ENCODE peak calls at places on chromosomes 5 and 9, in nine cellular contexts. One of them, this sample, is unnamed.

GRCh38 chr9:127847833-127848755 is 6.4 kb downstream of the ENG start:
- ATAC-seq in IMR-90: no peak
- ATAC-seq in central memory CD8-positive, alpha-beta T cell: no peak
- ATAC-seq in T-helper 17 cell: no peak
- ATAC-seq in stimulated activated effector memory CD8-positive, alpha-beta T cell treated with anti-CD3 and anti-CD28 coated beads, Interleukin-12 subunit alpha, Interleukin-12 subunit beta, amount 100 ng/mL, for 72 hours: no peak
- ATAC-seq in A549: no peak
- ATAC-seq in Right ventricle myocardium superior: no peak
- ATAC-seq in heart left ventricle: no peak
- ATAC-seq in activated CD4-positive, alpha-beta T cell treated with anti-CD3 and anti-CD28 coated beads for 36 hours: no peak
- ATAC-seq in this sample: no peak

GRCh38 chr5:61431923-61432620 is 100.0 kb downstream of the ZSWIM6 start:
- ATAC-seq in stimulated activated effector memory CD8-positive, alpha-beta T cell treated with anti-CD3 and anti-CD28 coated beads, Interleukin-12 subunit alpha, Interleukin-12 subunit beta, amount 100 ng/mL, for 72 hours: no peak
- ATAC-seq in activated CD4-positive, alpha-beta T cell treated with anti-CD3 and anti-CD28 coated beads for 36 hours: no peak
- ATAC-seq in A549: no peak
- ATAC-seq in Right ventricle myocardium superior: no peak
- ATAC-seq in T-helper 17 cell: no peak
- ATAC-seq in IMR-90: no peak
- ATAC-seq in central memory CD8-positive, alpha-beta T cell: no peak
- ATAC-seq in heart left ventricle: no peak
- ATAC-seq in this sample: no peak

GRCh38 chr5:90135979-90136378 is 273.6 kb downstream of the CETN3 start:
- ATAC-seq in A549: peak
- ATAC-seq in central memory CD8-positive, alpha-beta T cell: no peak
- ATAC-seq in heart left ventricle: no peak
- ATAC-seq in IMR-90: no peak
- ATAC-seq in Right ventricle myocardium superior: no peak
- ATAC-seq in stimulated activated effector memory CD8-positive, alpha-beta T cell treated with anti-CD3 and anti-CD28 coated beads, Interleukin-12 subunit alpha, Interleukin-12 subunit beta, amount 100 ng/mL, for 72 hours: peak
- ATAC-seq in T-helper 17 cell: no peak
- ATAC-seq in activated CD4-positive, alpha-beta T cell treated with anti-CD3 and anti-CD28 coated beads for 36 hours: no peak
- ATAC-seq in this sample: no peak

GRCh38 chr5:53355316-53355715 is 125.1 kb upstream of the FST start:
- ATAC-seq in heart left ventricle: no peak
- ATAC-seq in T-helper 17 cell: no peak
- ATAC-seq in central memory CD8-positive, alpha-beta T cell: no peak
- ATAC-seq in A549: no peak
- ATAC-seq in activated CD4-positive, alpha-beta T cell treated with anti-CD3 and anti-CD28 coated beads for 36 hours: no peak
- ATAC-seq in Right ventricle myocardium superior: no peak
- ATAC-seq in stimulated activated effector memory CD8-positive, alpha-beta T cell treated with anti-CD3 and anti-CD28 coated beads, Interleukin-12 subunit alpha, Interleukin-12 subunit beta, amount 100 ng/mL, for 72 hours: no peak
- ATAC-seq in IMR-90: peak
- ATAC-seq in this sample: no peak

GRCh38 chr5:158430166-158430828 is 571.4 kb upstream of the CLINT1 start:
- ATAC-seq in A549: no peak
- ATAC-seq in stimulated activated effector memory CD8-positive, alpha-beta T cell treated with anti-CD3 and anti-CD28 coated beads, Interleukin-12 subunit alpha, Interleukin-12 subunit beta, amount 100 ng/mL, for 72 hours: no peak
- ATAC-seq in central memory CD8-positive, alpha-beta T cell: no peak
- ATAC-seq in activated CD4-positive, alpha-beta T cell treated with anti-CD3 and anti-CD28 coated beads for 36 hours: no peak
- ATAC-seq in Right ventricle myocardium superior: peak
- ATAC-seq in heart left ventricle: no peak
- ATAC-seq in T-helper 17 cell: no peak
- ATAC-seq in IMR-90: no peak
- ATAC-seq in this sample: peak

GRCh38 chr9:136079211-136079915 is 15.7 kb downstream of the NACC2 start:
- ATAC-seq in A549: peak
- ATAC-seq in T-helper 17 cell: no peak
- ATAC-seq in activated CD4-positive, alpha-beta T cell treated with anti-CD3 and anti-CD28 coated beads for 36 hours: no peak
- ATAC-seq in stimulated activated effector memory CD8-positive, alpha-beta T cell treated with anti-CD3 and anti-CD28 coated beads, Interleukin-12 subunit alpha, Interleukin-12 subunit beta, amount 100 ng/mL, for 72 hours: no peak
- ATAC-seq in Right ventricle myocardium superior: peak
- ATAC-seq in central memory CD8-positive, alpha-beta T cell: no peak
- ATAC-seq in heart left ventricle: peak
- ATAC-seq in IMR-90: peak
- ATAC-seq in this sample: peak

GRCh38 chr9:128232811-128233428 is 29.7 kb downstream of the DNM1 start:
- ATAC-seq in IMR-90: no peak
- ATAC-seq in A549: peak
- ATAC-seq in central memory CD8-positive, alpha-beta T cell: no peak
- ATAC-seq in heart left ventricle: no peak
- ATAC-seq in T-helper 17 cell: no peak
- ATAC-seq in Right ventricle myocardium superior: peak
- ATAC-seq in activated CD4-positive, alpha-beta T cell treated with anti-CD3 and anti-CD28 coated beads for 36 hours: no peak
- ATAC-seq in stimulated activated effector memory CD8-positive, alpha-beta T cell treated with anti-CD3 and anti-CD28 coated beads, Interleukin-12 subunit alpha, Interleukin-12 subunit beta, amount 100 ng/mL, for 72 hours: no peak
- ATAC-seq in this sample: no peak

GRCh38 chr9:16221822-16222547 is 648.5 kb downstream of the BNC2 start:
- ATAC-seq in stimulated activated effector memory CD8-positive, alpha-beta T cell treated with anti-CD3 and anti-CD28 coated beads, Interleukin-12 subunit alpha, Interleukin-12 subunit beta, amount 100 ng/mL, for 72 hours: no peak
- ATAC-seq in T-helper 17 cell: no peak
- ATAC-seq in IMR-90: no peak
- ATAC-seq in Right ventricle myocardium superior: peak
- ATAC-seq in A549: no peak
- ATAC-seq in heart left ventricle: no peak
- ATAC-seq in activated CD4-positive, alpha-beta T cell treated with anti-CD3 and anti-CD28 coated beads for 36 hours: no peak
- ATAC-seq in central memory CD8-positive, alpha-beta T cell: no peak
- ATAC-seq in this sample: peak

GRCh38 chr9:128106940-128107259 is 20.6 kb downstream of the PTGES2 start:
- ATAC-seq in IMR-90: no peak
- ATAC-seq in central memory CD8-positive, alpha-beta T cell: no peak
- ATAC-seq in Right ventricle myocardium superior: no peak
- ATAC-seq in heart left ventricle: peak
- ATAC-seq in A549: no peak
- ATAC-seq in T-helper 17 cell: no peak
- ATAC-seq in activated CD4-positive, alpha-beta T cell treated with anti-CD3 and anti-CD28 coated beads for 36 hours: no peak
- ATAC-seq in stimulated activated effector memory CD8-positive, alpha-beta T cell treated with anti-CD3 and anti-CD28 coated beads, Interleukin-12 subunit alpha, Interleukin-12 subunit beta, amount 100 ng/mL, for 72 hours: no peak
- ATAC-seq in this sample: no peak

GRCh38 chr5:40150896-40151295 is 528.8 kb upstream of the PTGER4 start:
- ATAC-seq in central memory CD8-positive, alpha-beta T cell: no peak
- ATAC-seq in A549: no peak
- ATAC-seq in heart left ventricle: no peak
- ATAC-seq in T-helper 17 cell: no peak
- ATAC-seq in IMR-90: no peak
- ATAC-seq in stimulated activated effector memory CD8-positive, alpha-beta T cell treated with anti-CD3 and anti-CD28 coated beads, Interleukin-12 subunit alpha, Interleukin-12 subunit beta, amount 100 ng/mL, for 72 hours: no peak
- ATAC-seq in activated CD4-positive, alpha-beta T cell treated with anti-CD3 and anti-CD28 coated beads for 36 hours: no peak
- ATAC-seq in Right ventricle myocardium superior: no peak
- ATAC-seq in this sample: no peak

GRCh38 chr5:154899107-154899816 is 38.7 kb downstream of the GEMIN5 start:
- ATAC-seq in heart left ventricle: no peak
- ATAC-seq in T-helper 17 cell: no peak
- ATAC-seq in IMR-90: no peak
- ATAC-seq in central memory CD8-positive, alpha-beta T cell: no peak
- ATAC-seq in stimulated activated effector memory CD8-positive, alpha-beta T cell treated with anti-CD3 and anti-CD28 coated beads, Interleukin-12 subunit alpha, Interleukin-12 subunit beta, amount 100 ng/mL, for 72 hours: no peak
- ATAC-seq in Right ventricle myocardium superior: no peak
- ATAC-seq in activated CD4-positive, alpha-beta T cell treated with anti-CD3 and anti-CD28 coated beads for 36 hours: no peak
- ATAC-seq in A549: no peak
- ATAC-seq in this sample: peak

GRCh38 chr9:127950513-127951210 is 13.0 kb upstream of the DPM2 start:
- ATAC-seq in activated CD4-positive, alpha-beta T cell treated with anti-CD3 and anti-CD28 coated beads for 36 hours: no peak
- ATAC-seq in Right ventricle myocardium superior: peak
- ATAC-seq in A549: no peak
- ATAC-seq in heart left ventricle: peak
- ATAC-seq in stimulated activated effector memory CD8-positive, alpha-beta T cell treated with anti-CD3 and anti-CD28 coated beads, Interleukin-12 subunit alpha, Interleukin-12 subunit beta, amount 100 ng/mL, for 72 hours: no peak
- ATAC-seq in T-helper 17 cell: no peak
- ATAC-seq in central memory CD8-positive, alpha-beta T cell: no peak
- ATAC-seq in IMR-90: no peak
- ATAC-seq in this sample: no peak

GRCh38 chr9:105168935-105169334 is 75.5 kb upstream of the SLC44A1 start:
- ATAC-seq in stimulated activated effector memory CD8-positive, alpha-beta T cell treated with anti-CD3 and anti-CD28 coated beads, Interleukin-12 subunit alpha, Interleukin-12 subunit beta, amount 100 ng/mL, for 72 hours: no peak
- ATAC-seq in central memory CD8-positive, alpha-beta T cell: no peak
- ATAC-seq in A549: no peak
- ATAC-seq in T-helper 17 cell: no peak
- ATAC-seq in activated CD4-positive, alpha-beta T cell treated with anti-CD3 and anti-CD28 coated beads for 36 hours: no peak
- ATAC-seq in IMR-90: peak
- ATAC-seq in heart left ventricle: peak
- ATAC-seq in Right ventricle myocardium superior: no peak
- ATAC-seq in this sample: peak

GRCh38 chr5:149666212-149666852 is 63.8 kb upstream of the PPARGC1B start:
- ATAC-seq in heart left ventricle: peak
- ATAC-seq in T-helper 17 cell: no peak
- ATAC-seq in stimulated activated effector memory CD8-positive, alpha-beta T cell treated with anti-CD3 and anti-CD28 coated beads, Interleukin-12 subunit alpha, Interleukin-12 subunit beta, amount 100 ng/mL, for 72 hours: no peak
- ATAC-seq in Right ventricle myocardium superior: peak
- ATAC-seq in activated CD4-positive, alpha-beta T cell treated with anti-CD3 and anti-CD28 coated beads for 36 hours: no peak
- ATAC-seq in IMR-90: peak
- ATAC-seq in central memory CD8-positive, alpha-beta T cell: no peak
- ATAC-seq in A549: peak
- ATAC-seq in this sample: no peak

GRCh38 chr9:98039474-98040072 is 17.0 kb upstream of the NANS start:
- ATAC-seq in heart left ventricle: no peak
- ATAC-seq in activated CD4-positive, alpha-beta T cell treated with anti-CD3 and anti-CD28 coated beads for 36 hours: no peak
- ATAC-seq in stimulated activated effector memory CD8-positive, alpha-beta T cell treated with anti-CD3 and anti-CD28 coated beads, Interleukin-12 subunit alpha, Interleukin-12 subunit beta, amount 100 ng/mL, for 72 hours: no peak
- ATAC-seq in IMR-90: peak
- ATAC-seq in T-helper 17 cell: no peak
- ATAC-seq in A549: no peak
- ATAC-seq in Right ventricle myocardium superior: no peak
- ATAC-seq in central memory CD8-positive, alpha-beta T cell: no peak
- ATAC-seq in this sample: no peak

GRCh38 chr9:133546287-133546680 is 11.8 kb downstream of the ADAMTSL2 start:
- ATAC-seq in T-helper 17 cell: no peak
- ATAC-seq in activated CD4-positive, alpha-beta T cell treated with anti-CD3 and anti-CD28 coated beads for 36 hours: no peak
- ATAC-seq in central memory CD8-positive, alpha-beta T cell: no peak
- ATAC-seq in A549: no peak
- ATAC-seq in Right ventricle myocardium superior: peak
- ATAC-seq in heart left ventricle: no peak
- ATAC-seq in stimulated activated effector memory CD8-positive, alpha-beta T cell treated with anti-CD3 and anti-CD28 coated beads, Interleukin-12 subunit alpha, Interleukin-12 subunit beta, amount 100 ng/mL, for 72 hours: no peak
- ATAC-seq in IMR-90: no peak
- ATAC-seq in this sample: no peak

GRCh38 chr9:99605016-99605743 is 216.5 kb upstream of the NR4A3 start:
- ATAC-seq in stimulated activated effector memory CD8-positive, alpha-beta T cell treated with anti-CD3 and anti-CD28 coated beads, Interleukin-12 subunit alpha, Interleukin-12 subunit beta, amount 100 ng/mL, for 72 hours: no peak
- ATAC-seq in central memory CD8-positive, alpha-beta T cell: no peak
- ATAC-seq in heart left ventricle: no peak
- ATAC-seq in IMR-90: no peak
- ATAC-seq in Right ventricle myocardium superior: no peak
- ATAC-seq in activated CD4-positive, alpha-beta T cell treated with anti-CD3 and anti-CD28 coated beads for 36 hours: no peak
- ATAC-seq in T-helper 17 cell: no peak
- ATAC-seq in A549: no peak
- ATAC-seq in this sample: no peak

GRCh38 chr5:56147106-56147505 is 86.0 kb downstream of the ANKRD55 start:
- ATAC-seq in Right ventricle myocardium superior: no peak
- ATAC-seq in IMR-90: no peak
- ATAC-seq in central memory CD8-positive, alpha-beta T cell: no peak
- ATAC-seq in heart left ventricle: no peak
- ATAC-seq in T-helper 17 cell: no peak
- ATAC-seq in stimulated activated effector memory CD8-positive, alpha-beta T cell treated with anti-CD3 and anti-CD28 coated beads, Interleukin-12 subunit alpha, Interleukin-12 subunit beta, amount 100 ng/mL, for 72 hours: no peak
- ATAC-seq in A549: no peak
- ATAC-seq in activated CD4-positive, alpha-beta T cell treated with anti-CD3 and anti-CD28 coated beads for 36 hours: no peak
- ATAC-seq in this sample: no peak

GRCh38 chr9:10108815-10109214 is 504.0 kb downstream of the PTPRD start:
- ATAC-seq in heart left ventricle: peak
- ATAC-seq in stimulated activated effector memory CD8-positive, alpha-beta T cell treated with anti-CD3 and anti-CD28 coated beads, Interleukin-12 subunit alpha, Interleukin-12 subunit beta, amount 100 ng/mL, for 72 hours: no peak
- ATAC-seq in central memory CD8-positive, alpha-beta T cell: no peak
- ATAC-seq in IMR-90: no peak
- ATAC-seq in A549: no peak
- ATAC-seq in Right ventricle myocardium superior: peak
- ATAC-seq in activated CD4-positive, alpha-beta T cell treated with anti-CD3 and anti-CD28 coated beads for 36 hours: no peak
- ATAC-seq in T-helper 17 cell: no peak
- ATAC-seq in this sample: no peak

GRCh38 chr5:168734657-168735344 is 155.6 kb upstream of the PANK3 start:
- ATAC-seq in Right ventricle myocardium superior: peak
- ATAC-seq in central memory CD8-positive, alpha-beta T cell: no peak
- ATAC-seq in activated CD4-positive, alpha-beta T cell treated with anti-CD3 and anti-CD28 coated beads for 36 hours: peak
- ATAC-seq in A549: no peak
- ATAC-seq in T-helper 17 cell: no peak
- ATAC-seq in heart left ventricle: peak
- ATAC-seq in IMR-90: peak
- ATAC-seq in stimulated activated effector memory CD8-positive, alpha-beta T cell treated with anti-CD3 and anti-CD28 coated beads, Interleukin-12 subunit alpha, Interleukin-12 subunit beta, amount 100 ng/mL, for 72 hours: peak
- ATAC-seq in this sample: peak

GRCh38 chr5:67416133-67416937 is 219.7 kb upstream of the CD180 start:
- ATAC-seq in heart left ventricle: no peak
- ATAC-seq in IMR-90: no peak
- ATAC-seq in activated CD4-positive, alpha-beta T cell treated with anti-CD3 and anti-CD28 coated beads for 36 hours: peak
- ATAC-seq in Right ventricle myocardium superior: no peak
- ATAC-seq in A549: no peak
- ATAC-seq in central memory CD8-positive, alpha-beta T cell: peak
- ATAC-seq in T-helper 17 cell: peak
- ATAC-seq in stimulated activated effector memory CD8-positive, alpha-beta T cell treated with anti-CD3 and anti-CD28 coated beads, Interleukin-12 subunit alpha, Interleukin-12 subunit beta, amount 100 ng/mL, for 72 hours: peak
- ATAC-seq in this sample: no peak

GRCh38 chr5:113278976-113279375 is 155.8 kb downstream of the TSSK1B start:
- ATAC-seq in Right ventricle myocardium superior: no peak
- ATAC-seq in A549: no peak
- ATAC-seq in IMR-90: peak
- ATAC-seq in central memory CD8-positive, alpha-beta T cell: no peak
- ATAC-seq in T-helper 17 cell: no peak
- ATAC-seq in heart left ventricle: no peak
- ATAC-seq in activated CD4-positive, alpha-beta T cell treated with anti-CD3 and anti-CD28 coated beads for 36 hours: peak
- ATAC-seq in stimulated activated effector memory CD8-positive, alpha-beta T cell treated with anti-CD3 and anti-CD28 coated beads, Interleukin-12 subunit alpha, Interleukin-12 subunit beta, amount 100 ng/mL, for 72 hours: peak
- ATAC-seq in this sample: no peak

GRCh38 chr5:160450164-160450932 is 28.7 kb downstream of the PTTG1 start:
- ATAC-seq in central memory CD8-positive, alpha-beta T cell: no peak
- ATAC-seq in Right ventricle myocardium superior: no peak
- ATAC-seq in T-helper 17 cell: no peak
- ATAC-seq in heart left ventricle: no peak
- ATAC-seq in A549: no peak
- ATAC-seq in IMR-90: no peak
- ATAC-seq in activated CD4-positive, alpha-beta T cell treated with anti-CD3 and anti-CD28 coated beads for 36 hours: peak
- ATAC-seq in stimulated activated effector memory CD8-positive, alpha-beta T cell treated with anti-CD3 and anti-CD28 coated beads, Interleukin-12 subunit alpha, Interleukin-12 subunit beta, amount 100 ng/mL, for 72 hours: peak
- ATAC-seq in this sample: no peak